ENCODE peak calls at places on chromosomes 16 and 17, in eight cellular contexts. V, P, G, I, N, F, W and H are unnamed samples.

GRCh38 chr17:40493697-40494096 is 7.7 kb downstream of the TNS4 start:
- DNase-seq in W (no peak), I (no peak), V (no peak), N (no peak), G (peak), F (no peak), P (no peak), H (no peak)

GRCh38 chr17:32502710-32503109 is 15.9 kb downstream of the CDK5R1 start:
- DNase-seq in V (no peak), I (no peak), P (no peak), F (no peak), N (no peak), G (no peak), W (no peak), H (no peak)

GRCh38 chr16:89581861-89582563 is 6.5 kb downstream of the CPNE7 start:
- DNase-seq in G (no peak), P (no peak), N (peak), W (no peak), I (no peak), V (no peak), F (no peak), H (no peak)

GRCh38 chr16:56163089-56163488 is 28.2 kb upstream of the GNAO1 start:
- DNase-seq in V (no peak), P (no peak), N (no peak), G (no peak), I (no peak), W (no peak), F (no peak), H (no peak)

GRCh38 chr17:78416791-78417530 is 38.5 kb downstream of the PGS1 start:
- DNase-seq in P (no peak), G (no peak), W (no peak), V (no peak), I (no peak), F (peak), N (peak), H (peak)

GRCh38 chr17:57672205-57672632 is 72.9 kb downstream of the CCDC182 start:
- DNase-seq in N (peak), P (no peak), W (no peak), I (no peak), V (no peak), F (no peak), G (peak), H (no peak)

GRCh38 chr16:79431923-79432322 is 168.6 kb downstream of the MAF start:
- DNase-seq in G (no peak), F (no peak), W (no peak), P (no peak), I (no peak), N (no peak), V (no peak), H (no peak)

GRCh38 chr17:56707312-56708219 is 114.1 kb downstream of the NOG start:
- DNase-seq in F (no peak), G (no peak), P (no peak), W (no peak), I (no peak), V (no peak), N (no peak), H (no peak)

GRCh38 chr17:52465407-52465806 is 306.9 kb upstream of the CA10 start:
- DNase-seq in F (no peak), G (no peak), N (no peak), P (no peak), V (no peak), W (no peak), I (no peak), H (peak)

GRCh38 chr17:78227455-78227916 is 3.9 kb upstream of the TMEM235 start:
- DNase-seq in N (no peak), P (no peak), G (no peak), I (no peak), W (no peak), V (no peak), F (no peak), H (peak)

GRCh38 chr17:58192612-58193011 is at the start of gene EPX:
- DNase-seq in I (no peak), N (no peak), P (no peak), F (no peak), V (no peak), W (no peak), G (peak), H (no peak)

GRCh38 chr17:63772801-63773271 is 561 bp downstream of the CCDC47 start:
- DNase-seq in I (peak), P (no peak), G (peak), F (no peak), W (no peak), V (no peak), N (peak), H (no peak)

GRCh38 chr17:56159764-56160394 is 6.6 kb downstream of the ANKFN1 start:
- DNase-seq in F (no peak), V (no peak), G (no peak), N (no peak), P (no peak), W (no peak), I (no peak), H (no peak)

GRCh38 chr17:80837711-80838110 is 153.9 kb upstream of the CHMP6 start:
- DNase-seq in I (no peak), G (no peak), V (no peak), F (no peak), N (no peak), P (no peak), W (no peak), H (peak)

GRCh38 chr17:1002771-1003555 is 6.0 kb downstream of the TIMM22 start:
- DNase-seq in V (no peak), N (peak), F (no peak), I (no peak), P (no peak), G (no peak), W (no peak), H (no peak)

GRCh38 chr16:2912330-2913199 is 834 bp downstream of the FLYWCH1 start:
- DNase-seq in G (peak), W (peak), P (peak), N (peak), F (peak), V (no peak), I (no peak), H (no peak)

GRCh38 chr17:19744492-19744891 is 3.6 kb downstream of the ALDH3A1 start:
- DNase-seq in N (no peak), W (no peak), P (no peak), I (no peak), F (peak), G (no peak), V (no peak), H (peak)

GRCh38 chr16:47834485-47835024 is 321.2 kb downstream of the ABCC12 start:
- DNase-seq in F (no peak), V (no peak), W (no peak), P (no peak), I (no peak), N (no peak), G (no peak), H (no peak)

GRCh38 chr16:69485361-69485760 is 60.9 kb downstream of the CYB5B start:
- DNase-seq in I (no peak), N (no peak), P (no peak), F (no peak), G (no peak), W (no peak), V (no peak), H (no peak)

GRCh38 chr17:50507871-50508572 is at the start of gene MYCBPAP:
- DNase-seq in G (peak), W (peak), V (peak), F (peak), P (peak), N (peak), I (peak), H (peak)